ENCODE peak calls at places on chromosome 18, in nine cellular contexts. D is COR-L47, P is Caki2, V is spleen, M is NCI-H510A, Z is coronary artery, L is neural crest cell, K is heart left ventricle, H is occipital lobe. X is an unnamed sample.

GRCh38 chr18:20960735-20961134 is 150.9 kb downstream of the ROCK1 start:
- DNase-seq in D (no peak), P (no peak), V (no peak), M (no peak), Z (no peak), L (no peak), K (no peak), H (no peak), X (no peak)

GRCh38 chr18:23661735-23662308 is 889 bp downstream of the ANKRD29 start:
- DNase-seq in D (no peak), P (no peak), V (no peak), M (no peak), Z (no peak), L (no peak), K (no peak), H (no peak), X (no peak)

GRCh38 chr18:32435631-32436500 is 34.8 kb downstream of the GAREM1 start:
- DNase-seq in D (no peak), P (no peak), V (no peak), M (no peak), Z (no peak), L (no peak), K (no peak), H (no peak), X (no peak)

GRCh38 chr18:7844017-7844416 is 276.9 kb downstream of the PTPRM start:
- DNase-seq in D (no peak), P (no peak), V (no peak), M (no peak), Z (no peak), L (no peak), K (no peak), H (no peak), X (no peak)

GRCh38 chr18:59546164-59546563 is 151.1 kb downstream of the CCBE1 start:
- DNase-seq in D (no peak), P (no peak), V (no peak), M (no peak), Z (no peak), L (no peak), K (no peak), H (no peak), X (no peak)

GRCh38 chr18:36668349-36668748 is 160.5 kb downstream of the TPGS2 start:
- DNase-seq in D (no peak), P (no peak), V (no peak), M (no peak), Z (no peak), L (no peak), K (no peak), H (no peak), X (no peak)

GRCh38 chr18:61459896-61460295 is 126.7 kb downstream of the CDH20 start:
- DNase-seq in D (no peak), P (no peak), V (no peak), M (no peak), Z (no peak), L (no peak), K (no peak), H (no peak), X (no peak)

GRCh38 chr18:21074336-21075323 is 37.0 kb downstream of the ROCK1 start:
- DNase-seq in D (no peak), P (no peak), V (no peak), M (no peak), Z (no peak), L (no peak), K (no peak), H (no peak), X (no peak)

GRCh38 chr18:67385455-67385854 is 131.1 kb downstream of the DSEL start:
- DNase-seq in D (no peak), P (peak; percentile 37), V (no peak), M (no peak), Z (no peak), L (no peak), K (no peak), H (no peak), X (no peak)

GRCh38 chr18:77191241-77191751 is 58.4 kb upstream of the GALR1 start:
- DNase-seq in D (no peak), P (no peak), V (no peak), M (no peak), Z (no peak), L (no peak), K (no peak), H (no peak), X (no peak)

GRCh38 chr18:58056847-58057246 is 12.8 kb downstream of the NEDD4L start:
- DNase-seq in D (no peak), P (no peak), V (no peak), M (no peak), Z (no peak), L (no peak), K (no peak), H (no peak), X (no peak)

X was measured in right lobe of liver.